ENCODE peak calls at places on chromosomes 1 and 21, in nine cellular contexts. L is mucosa of descending colon, D is GM18507, M is dorsolateral prefrontal cortex, H is adipocyte, I is glomerular endothelial cell, U is pons, R is GM04503, F is NCI-H2171 treated with DMSO at 0.1 percent for 48 hours. C is an unnamed sample.

GRCh38 chr1:31335007-31335406 is 37.9 kb downstream of the FABP3 start:
- DNase-seq in F (peak; percentile 72), I (no peak), M (no peak), R (peak; percentile 8), D (no peak), H (peak; percentile 67), U (peak; percentile 79), L (no peak), C (no peak)

GRCh38 chr1:67710417-67710816 is 25.4 kb downstream of the GADD45A start:
- DNase-seq in U (no peak), D (no peak), H (peak; percentile 50), F (no peak), L (no peak), M (no peak), R (no peak), I (no peak), C (no peak)

GRCh38 chr1:208089971-208090755 is 154.0 kb downstream of the PLXNA2 start:
- DNase-seq in U (peak; percentile 28), L (no peak), I (no peak), R (no peak), F (no peak), D (no peak), M (no peak), H (peak; percentile 91), C (no peak)

GRCh38 chr1:240232548-240232947 is 140.9 kb downstream of the FMN2 start:
- DNase-seq in L (no peak), M (no peak), U (no peak), D (no peak), I (no peak), F (no peak), R (peak; percentile 86), H (peak; percentile 69), C (no peak)

GRCh38 chr1:205626216-205626615 is 5.6 kb downstream of the ELK4 start:
- DNase-seq in H (no peak), I (no peak), D (no peak), L (no peak), M (no peak), U (peak; percentile 61), R (no peak), F (no peak), C (no peak)

GRCh38 chr1:61142726-61143500 is 60.6 kb downstream of the NFIA start:
- DNase-seq in R (no peak), H (no peak), U (peak; percentile 42), M (peak; percentile 16), I (no peak), D (no peak), F (no peak), L (no peak), C (no peak)

GRCh38 chr1:150008699-150009098 is 1.8 kb downstream of the OTUD7B start:
- DNase-seq in H (no peak), U (no peak), L (no peak), R (no peak), F (no peak), M (no peak), I (no peak), D (no peak), C (no peak)

GRCh38 chr1:209335090-209335692 is 248.3 kb upstream of the CAMK1G start:
- DNase-seq in I (no peak), L (no peak), F (peak; percentile 20), M (no peak), H (peak; percentile 65), R (no peak), U (peak; percentile 31), D (peak; percentile 4), C (no peak)

GRCh38 chr1:41418868-41419583 is 57.8 kb downstream of the FOXO6 start:
- DNase-seq in L (peak; percentile 85), H (peak; percentile 91), I (peak; percentile 23), F (peak; percentile 59), D (no peak), M (no peak), R (peak; percentile 61), U (no peak), C (no peak)

GRCh38 chr1:53071167-53071865 is 9.3 kb downstream of the PODN start:
- DNase-seq in M (no peak), D (no peak), I (no peak), L (peak; percentile 28), H (no peak), F (no peak), U (no peak), R (no peak), C (no peak)

GRCh38 chr21:33265664-33266049 is 510 bp upstream of the IL10RB start:
- DNase-seq in R (no peak), I (no peak), M (peak; percentile 35), H (no peak), U (peak; percentile 80), D (peak; percentile 33), F (no peak), L (peak; percentile 71), C (no peak)

GRCh38 chr1:211532086-211532439 is 40.1 kb upstream of the RD3 start:
- DNase-seq in L (no peak), H (no peak), F (no peak), M (no peak), R (no peak), D (no peak), I (no peak), U (no peak), C (no peak)

GRCh38 chr1:207646891-207647290 is 2.0 kb downstream of the CR1L start:
- DNase-seq in I (no peak), L (no peak), F (no peak), U (no peak), D (no peak), R (no peak), H (no peak), M (no peak), C (no peak)

GRCh38 chr1:37954316-37954971 is 7.6 kb upstream of the INPP5B start:
- DNase-seq in H (no peak), U (no peak), D (no peak), I (no peak), R (no peak), F (peak; percentile 54), M (no peak), L (no peak), C (no peak)

GRCh38 chr1:78839704-78840277 is 166.7 kb downstream of the ADGRL4 start:
- DNase-seq in I (no peak), F (peak; percentile 34), U (peak; percentile 62), R (no peak), L (no peak), H (peak; percentile 82), D (no peak), M (peak; percentile 22), C (no peak)

GRCh38 chr1:169999357-169999756 is 75.1 kb downstream of the KIFAP3 start:
- DNase-seq in L (no peak), F (no peak), D (no peak), H (peak; percentile 52), I (no peak), R (peak; percentile 89), U (peak; percentile 42), M (peak; percentile 9), C (no peak)

GRCh38 chr1:172154571-172154970 is 265.9 kb upstream of the C1orf105 start:
- DNase-seq in D (peak; percentile 2), M (no peak), F (no peak), R (peak; percentile 58), L (no peak), H (peak; percentile 76), U (no peak), I (no peak), C (no peak)

GRCh38 chr1:21869620-21870121 is 57.6 kb downstream of the LDLRAD2 start:
- DNase-seq in F (peak; percentile 66), L (no peak), D (no peak), H (peak; percentile 92), U (peak; percentile 81), M (peak; percentile 81), R (peak; percentile 74), I (peak; percentile 34), C (no peak)